ENCODE peak calls at places on chromosome 3, in four cellular contexts. I, S, X and B are unnamed samples.

GRCh38 chr3:81929697-81930096 is 168.3 kb upstream of the GBE1 start:
- DNase-seq in X (no peak), I (no peak), S (no peak), B (no peak)

GRCh38 chr3:126349611-126350501 is 7.4 kb downstream of the KLF15 start:
- DNase-seq in I (no peak), S (no peak), X (no peak), B (no peak)

GRCh38 chr3:139310474-139310933 is 33.3 kb upstream of the MRPS22 start:
- DNase-seq in I (no peak), X (peak; percentile 13), S (no peak), B (no peak)

GRCh38 chr3:148723591-148723990 is 25.9 kb downstream of the AGTR1 start:
- DNase-seq in I (no peak), S (no peak), X (no peak), B (no peak)

GRCh38 chr3:58236527-58237237 is 910 bp upstream of the ABHD6 start:
- DNase-seq in I (no peak), X (no peak), S (no peak), B (no peak)

GRCh38 chr3:100032262-100032661 is 82.0 kb downstream of the FILIP1L start:
- DNase-seq in S (no peak), I (no peak), X (peak; percentile 17), B (no peak)

GRCh38 chr3:18343809-18344208 is 81.3 kb downstream of the SATB1 start:
- DNase-seq in X (no peak), I (no peak), S (no peak), B (no peak)

GRCh38 chr3:183218826-183219225 is 34.2 kb upstream of the B3GNT5 start:
- DNase-seq in S (no peak), I (no peak), X (no peak), B (no peak)

GRCh38 chr3:14388200-14388599 is 14.2 kb upstream of the SLC6A6 start:
- DNase-seq in I (no peak), S (no peak), X (no peak), B (no peak)

GRCh38 chr3:33146791-33147445 is 33.1 kb downstream of the CRTAP start:
- DNase-seq in X (peak; percentile 69), I (no peak), S (no peak), B (peak; percentile 50)

GRCh38 chr3:123834631-123835030 is 49.5 kb downstream of the MYLK start:
- DNase-seq in I (no peak), X (peak; percentile 19), S (no peak), B (no peak)